ENCODE peak calls at places on chromosome 2, in seven cellular contexts. One of them, this sample, is unnamed. For H3K4me1, the result is how much of the 10 kb centered on the place peaks cover.

GRCh38 chr2:233235977-233236376 is 15.5 kb upstream of the ATG16L1 start:
- DNase-seq in OCI-LY7: no peak
- DNase-seq in tibial nerve: no peak
- DNase-seq in fibroblast of lung: no peak
- DNase-seq in adrenal gland: no peak
- DNase-seq in IMR-90: no peak
- DNase-seq in Panc1: no peak
- DNase-seq in this sample: no peak

GRCh38 chr2:72915907-72916742 is 1.2 kb upstream of the EMX1 start:
- DNase-seq in IMR-90: no peak
- DNase-seq in Panc1: no peak
- DNase-seq in OCI-LY7: peak
- DNase-seq in fibroblast of lung: peak
- DNase-seq in tibial nerve: no peak
- DNase-seq in adrenal gland: no peak
- DNase-seq in this sample: no peak

GRCh38 chr2:43391877-43392214 is 165.4 kb upstream of the ZFP36L2 start:
- DNase-seq in adrenal gland: no peak
- DNase-seq in IMR-90: peak
- DNase-seq in fibroblast of lung: peak
- DNase-seq in Panc1: no peak
- DNase-seq in OCI-LY7: no peak
- DNase-seq in tibial nerve: no peak
- DNase-seq in this sample: no peak

GRCh38 chr2:120441744-120442471 is 96.0 kb downstream of the INHBB start:
- DNase-seq in Panc1: no peak
- DNase-seq in fibroblast of lung: peak
- DNase-seq in OCI-LY7: no peak
- DNase-seq in adrenal gland: no peak
- DNase-seq in tibial nerve: peak
- DNase-seq in IMR-90: peak
- DNase-seq in this sample: no peak

GRCh38 chr2:178827739-178828487 is 20.7 kb upstream of the TTN start:
- DNase-seq in Panc1: no peak
- DNase-seq in OCI-LY7: no peak
- DNase-seq in fibroblast of lung: no peak
- DNase-seq in IMR-90: no peak
- DNase-seq in tibial nerve: no peak
- DNase-seq in adrenal gland: no peak
- DNase-seq in this sample: no peak

GRCh38 chr2:8872821-8873432 is 35.5 kb upstream of the KIDINS220 start:
- DNase-seq in Panc1: peak
- DNase-seq in tibial nerve: no peak
- DNase-seq in OCI-LY7: peak
- DNase-seq in adrenal gland: no peak
- DNase-seq in fibroblast of lung: peak
- DNase-seq in IMR-90: peak
- DNase-seq in this sample: no peak

GRCh38 chr2:18664421-18664820 is 75.1 kb upstream of the NT5C1B start:
- DNase-seq in fibroblast of lung: no peak
- DNase-seq in Panc1: no peak
- DNase-seq in OCI-LY7: no peak
- DNase-seq in tibial nerve: no peak
- DNase-seq in IMR-90: no peak
- DNase-seq in adrenal gland: no peak
- DNase-seq in this sample: no peak

GRCh38 chr2:203869610-203870042 is 2.1 kb downstream of the CTLA4 start:
- DNase-seq in Panc1: no peak
- DNase-seq in fibroblast of lung: no peak
- DNase-seq in OCI-LY7: no peak
- DNase-seq in tibial nerve: no peak
- DNase-seq in IMR-90: no peak
- DNase-seq in adrenal gland: no peak
- DNase-seq in this sample: peak

GRCh38 chr2:181621779-181622490 is 35.0 kb downstream of the CERKL start:
- DNase-seq in fibroblast of lung: no peak
- DNase-seq in IMR-90: no peak
- DNase-seq in adrenal gland: no peak
- DNase-seq in OCI-LY7: no peak
- DNase-seq in tibial nerve: no peak
- DNase-seq in Panc1: no peak
- DNase-seq in this sample: no peak

GRCh38 chr2:95372216-95372829 is 30.2 kb upstream of the FAHD2A start:
- DNase-seq in OCI-LY7: no peak
- DNase-seq in fibroblast of lung: no peak
- DNase-seq in tibial nerve: peak
- DNase-seq in IMR-90: no peak
- DNase-seq in adrenal gland: peak
- DNase-seq in Panc1: no peak
- DNase-seq in this sample: no peak

GRCh38 chr2:3575534-3576324 is 669 bp downstream of the RPS7 start:
- DNase-seq in adrenal gland: no peak
- DNase-seq in tibial nerve: no peak
- DNase-seq in IMR-90: no peak
- DNase-seq in OCI-LY7: peak
- DNase-seq in Panc1: no peak
- DNase-seq in fibroblast of lung: no peak
- DNase-seq in this sample: peak

GRCh38 chr2:73516033-73516432 is 126.2 kb downstream of the NAT8 start:
- DNase-seq in OCI-LY7: no peak
- DNase-seq in tibial nerve: no peak
- DNase-seq in adrenal gland: no peak
- DNase-seq in fibroblast of lung: no peak
- DNase-seq in Panc1: no peak
- DNase-seq in IMR-90: peak
- DNase-seq in this sample: no peak

DNA sequence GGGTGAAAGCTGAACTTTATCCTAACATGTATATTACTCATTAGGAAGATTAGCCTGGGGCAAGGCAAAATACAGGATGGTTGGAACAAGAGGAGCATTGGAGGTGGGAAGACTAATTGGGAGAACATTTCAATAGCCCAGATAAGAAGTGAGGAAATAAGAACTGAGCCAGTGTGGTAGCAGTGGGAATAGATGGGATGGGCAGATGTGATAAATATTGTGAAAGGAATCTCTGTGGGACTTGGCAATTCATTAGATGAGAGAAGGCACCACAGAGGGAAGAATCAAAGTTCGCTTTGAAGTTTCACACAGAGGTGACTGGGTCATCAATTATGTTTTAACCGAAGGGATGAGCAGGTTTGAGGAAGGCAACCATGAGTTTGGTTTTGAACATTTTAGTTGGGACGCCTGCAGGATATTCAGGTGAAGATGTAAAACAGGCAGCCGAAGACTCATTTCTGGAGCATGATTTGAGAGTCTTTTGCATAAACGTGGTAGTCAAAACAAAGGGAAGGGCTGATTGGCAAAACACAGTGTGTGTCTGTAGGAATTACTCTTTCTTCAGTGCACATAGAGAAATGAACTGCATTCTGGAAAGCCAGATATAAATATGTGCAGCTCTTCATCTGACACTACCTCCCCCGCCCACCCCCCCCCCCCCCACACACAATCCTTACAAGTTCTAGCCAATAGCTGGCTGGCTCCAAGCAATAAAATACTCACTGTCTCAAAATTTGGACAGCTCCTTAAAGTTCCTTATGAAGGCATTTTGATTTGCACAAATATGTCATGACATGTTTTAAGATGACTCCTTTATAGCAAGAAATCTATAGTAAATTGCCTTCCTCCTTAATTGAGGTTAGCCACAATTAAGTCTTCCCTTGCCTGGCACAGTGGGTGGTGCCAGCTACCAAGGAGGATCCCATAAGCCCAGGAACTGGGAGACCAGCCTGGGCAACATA is 1.9 kb upstream of the SLC1A4 start:
- DNase-seq in IMR-90: peak
- DNase-seq in OCI-LY7: no peak
- DNase-seq in Panc1: no peak
- DNase-seq in tibial nerve: no peak
- DNase-seq in fibroblast of lung: peak
- DNase-seq in adrenal gland: no peak
- DNase-seq in this sample: no peak
- H3K4me3 ChIP-seq in IMR-90: peak
- H3K4me3 ChIP-seq in OCI-LY7: no peak
- H3K4me3 ChIP-seq in Panc1: no peak
- H3K4me3 ChIP-seq in tibial nerve: peak
- H3K4me3 ChIP-seq in fibroblast of lung: peak
- H3K4me3 ChIP-seq in adrenal gland: no peak
- H3K4me3 ChIP-seq in this sample: no peak

DNA sequence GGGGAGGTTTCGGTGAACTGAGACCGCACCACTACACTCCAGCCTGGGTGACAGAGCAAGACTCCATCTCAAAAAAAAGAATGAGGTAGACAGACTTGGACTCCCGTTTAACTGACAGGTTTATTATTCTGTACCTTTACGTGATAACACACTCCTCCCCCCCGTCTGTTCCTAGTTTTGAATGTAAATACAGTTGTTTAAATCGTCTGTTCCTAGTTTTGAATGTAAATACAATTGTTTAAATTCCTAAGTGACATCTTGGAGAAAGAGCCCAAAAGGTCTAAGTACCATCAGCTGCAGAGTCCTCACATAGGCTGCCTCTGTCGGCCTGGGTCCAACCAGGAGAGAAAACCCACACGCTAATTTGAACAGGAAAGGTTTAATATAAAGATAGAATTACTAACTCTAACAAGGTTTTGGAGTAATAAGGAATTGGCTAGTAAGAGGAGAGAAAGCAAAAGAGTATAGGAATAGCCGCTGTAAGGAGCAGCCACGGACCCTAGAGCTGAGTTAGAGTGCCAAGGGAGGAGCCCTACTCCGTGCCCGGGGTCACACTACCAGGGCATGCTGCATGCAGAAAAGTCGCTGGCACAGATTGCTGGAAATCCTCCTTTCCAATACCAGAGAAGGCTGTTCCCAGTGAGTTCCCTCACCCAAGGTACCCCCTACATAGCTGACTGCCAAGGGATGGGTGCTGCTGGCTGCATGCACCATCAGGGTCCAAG is 83.5 kb upstream of the RANBP2 start:
- DNase-seq in adrenal gland: no peak
- DNase-seq in fibroblast of lung: no peak
- DNase-seq in OCI-LY7: no peak
- DNase-seq in IMR-90: no peak
- DNase-seq in Panc1: no peak
- DNase-seq in tibial nerve: no peak
- DNase-seq in this sample: no peak
- H3K4me1 ChIP-seq in adrenal gland: under half
- H3K4me1 ChIP-seq in fibroblast of lung: under half
- H3K4me1 ChIP-seq in OCI-LY7: half or more
- H3K4me1 ChIP-seq in IMR-90: under half
- H3K4me1 ChIP-seq in Panc1: half or more
- H3K4me1 ChIP-seq in tibial nerve: under half
- H3K4me1 ChIP-seq in this sample: under half

GRCh38 chr2:26184086-26184485 is 11.2 kb downstream of the GAREM2 start:
- DNase-seq in tibial nerve: no peak
- DNase-seq in fibroblast of lung: no peak
- DNase-seq in Panc1: no peak
- DNase-seq in IMR-90: no peak
- DNase-seq in OCI-LY7: no peak
- DNase-seq in adrenal gland: no peak
- DNase-seq in this sample: no peak
- H3K4me3 ChIP-seq in tibial nerve: peak
- H3K4me3 ChIP-seq in fibroblast of lung: peak
- H3K4me3 ChIP-seq in Panc1: no peak
- H3K4me3 ChIP-seq in IMR-90: peak
- H3K4me3 ChIP-seq in OCI-LY7: no peak
- H3K4me3 ChIP-seq in adrenal gland: no peak
- H3K4me3 ChIP-seq in this sample: peak

GRCh38 chr2:44705356-44705755 is 236.1 kb upstream of the SIX3 start:
- DNase-seq in fibroblast of lung: no peak
- DNase-seq in adrenal gland: no peak
- DNase-seq in tibial nerve: no peak
- DNase-seq in IMR-90: no peak
- DNase-seq in OCI-LY7: no peak
- DNase-seq in Panc1: no peak
- DNase-seq in this sample: no peak

GRCh38 chr2:44707945-44708645 is 233.4 kb upstream of the SIX3 start:
- DNase-seq in adrenal gland: no peak
- DNase-seq in OCI-LY7: peak
- DNase-seq in Panc1: no peak
- DNase-seq in tibial nerve: no peak
- DNase-seq in IMR-90: no peak
- DNase-seq in fibroblast of lung: no peak
- DNase-seq in this sample: no peak

GRCh38 chr2:44706584-44707553 is 234.6 kb upstream of the SIX3 start:
- DNase-seq in fibroblast of lung: no peak
- DNase-seq in tibial nerve: no peak
- DNase-seq in Panc1: no peak
- DNase-seq in IMR-90: no peak
- DNase-seq in OCI-LY7: no peak
- DNase-seq in adrenal gland: no peak
- DNase-seq in this sample: no peak

GRCh38 chr2:44705851-44706555 is 235.5 kb upstream of the SIX3 start:
- DNase-seq in IMR-90: no peak
- DNase-seq in tibial nerve: no peak
- DNase-seq in Panc1: no peak
- DNase-seq in OCI-LY7: no peak
- DNase-seq in fibroblast of lung: no peak
- DNase-seq in adrenal gland: no peak
- DNase-seq in this sample: no peak

DNA sequence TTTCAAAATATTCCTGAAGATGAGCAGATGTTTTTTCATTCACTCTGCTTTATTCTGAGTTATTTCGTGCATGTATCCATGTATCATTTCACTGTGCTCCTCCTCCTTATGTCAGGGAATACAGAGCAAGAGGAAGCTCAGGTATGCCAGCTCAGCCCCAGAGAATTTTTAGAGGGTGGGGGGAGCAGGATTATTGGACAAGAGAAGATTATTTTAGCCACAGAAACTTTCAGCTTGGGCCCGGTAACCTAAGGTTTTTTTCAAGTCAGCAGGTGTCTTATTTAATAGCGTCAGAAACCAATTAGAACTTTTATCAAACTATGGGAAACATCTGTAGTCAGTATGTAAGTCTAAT is 232.9 kb upstream of the SIX3 start:
- DNase-seq in tibial nerve: no peak
- DNase-seq in fibroblast of lung: no peak
- DNase-seq in Panc1: no peak
- DNase-seq in IMR-90: no peak
- DNase-seq in adrenal gland: no peak
- DNase-seq in OCI-LY7: no peak
- DNase-seq in this sample: no peak
- H3K4me1 ChIP-seq in tibial nerve: under half
- H3K4me1 ChIP-seq in fibroblast of lung: under half
- H3K4me1 ChIP-seq in Panc1: under half
- H3K4me1 ChIP-seq in IMR-90: under half
- H3K4me1 ChIP-seq in adrenal gland: under half
- H3K4me1 ChIP-seq in OCI-LY7: under half
- H3K4me1 ChIP-seq in this sample: under half

This sample was measured in CD8-positive, alpha-beta memory T cell.